ENCODE peak calls at places on chromosomes 16 and 17, in ten cellular contexts. X is pulmonary artery endothelial cell; V is BJ; E is stimulated activated CD4-positive, alpha-beta T cell treated with anti-CD3 and anti-CD28 coated beads, Interleukin-1b, Interleukin-23, amount 100 ng/mL, for 24 hours; A is COR-L47; F is activated CD4-positive, alpha-beta T cell treated with anti-CD3 and anti-CD28 coated beads, Interleukin-2, amount 50 U/mL, for 48 hours; G is cardiac fibroblast; D is effector memory CD4-positive, alpha-beta T cell; B is foreskin fibroblast; T is mucosa of gallbladder. M is an unnamed sample.

GRCh38 chr17:75065562-75066151 is 18.6 kb downstream of the KCTD2 start:
- DNase-seq in D (no peak), B (peak), V (no peak), E (no peak), T (no peak), F (peak), X (no peak), A (no peak), G (no peak), M (no peak)

GRCh38 chr16:3157229-3158013 is 22.6 kb downstream of the ZNF213 start:
- DNase-seq in B (peak), A (peak), T (peak), G (peak), F (peak), V (peak), X (peak), D (peak), E (no peak), M (peak)

GRCh38 chr17:49646391-49647255 is 31.3 kb downstream of the SPOP start:
- DNase-seq in G (peak), D (no peak), B (peak), V (peak), F (peak), A (no peak), T (no peak), X (no peak), E (peak), M (no peak)

GRCh38 chr17:3986270-3986938 is 22.2 kb upstream of the ATP2A3 start:
- DNase-seq in X (no peak), A (no peak), F (no peak), V (no peak), B (no peak), T (no peak), D (no peak), E (no peak), G (no peak), M (no peak)

GRCh38 chr16:72985148-72985882 is 62.6 kb downstream of the ZFHX3 start:
- DNase-seq in E (no peak), T (no peak), A (no peak), G (peak), B (peak), V (peak), D (no peak), F (no peak), X (no peak), M (no peak)

GRCh38 chr16:88367560-88367959 is 15.2 kb upstream of the ZNF469 start:
- DNase-seq in E (no peak), D (no peak), V (no peak), X (no peak), F (no peak), B (no peak), A (no peak), T (no peak), G (no peak), M (no peak)

GRCh38 chr17:80989586-80989913 is 2.1 kb upstream of the CHMP6 start:
- DNase-seq in X (no peak), A (no peak), T (no peak), G (no peak), D (no peak), V (no peak), E (no peak), B (no peak), F (no peak), M (no peak)

GRCh38 chr16:17302620-17303019 is 168.1 kb downstream of the XYLT1 start:
- DNase-seq in G (no peak), A (no peak), X (no peak), V (no peak), D (no peak), B (no peak), T (no peak), F (no peak), E (no peak), M (no peak)

GRCh38 chr17:78250891-78251772 is 19.7 kb downstream of the TMEM235 start:
- DNase-seq in E (peak), D (peak), B (peak), X (peak), V (peak), T (peak), G (peak), F (peak), A (peak), M (peak)

GRCh38 chr17:66805567-66805966 is 29.4 kb upstream of the CACNG5 start:
- DNase-seq in T (no peak), B (no peak), A (no peak), F (no peak), V (no peak), E (no peak), G (no peak), X (no peak), D (no peak), M (no peak)

GRCh38 chr16:70686376-70687171 is 721 bp upstream of the MTSS2 start:
- DNase-seq in G (no peak), B (peak), X (no peak), F (no peak), D (no peak), E (no peak), A (no peak), T (no peak), V (no peak), M (no peak)

GRCh38 chr17:42362245-42362961 is 25.8 kb downstream of the STAT3 start:
- DNase-seq in T (no peak), E (no peak), X (no peak), D (no peak), G (no peak), F (no peak), V (no peak), B (peak), A (no peak), M (peak)

GRCh38 chr16:11836653-11837244 is 14.6 kb downstream of the RSL1D1 start:
- DNase-seq in B (peak), D (no peak), E (no peak), V (peak), T (no peak), A (no peak), X (no peak), F (no peak), G (peak), M (no peak)

GRCh38 chr17:70905796-70906195 is 736.5 kb downstream of the KCNJ2 start:
- DNase-seq in G (peak), F (no peak), X (no peak), B (peak), A (no peak), E (no peak), T (peak), V (peak), D (no peak), M (no peak)

GRCh38 chr16:554640-555413 is 5.4 kb upstream of the PRR35 start:
- DNase-seq in A (no peak), F (no peak), X (no peak), G (peak), E (no peak), T (no peak), V (peak), D (no peak), B (peak), M (no peak)

GRCh38 chr17:82931696-82932060 is 91.9 kb upstream of the ZNF750 start:
- DNase-seq in X (no peak), B (peak), F (no peak), A (no peak), D (no peak), E (no peak), V (peak), G (peak), T (peak), M (no peak)

GRCh38 chr16:383326-384020 is 1.7 kb upstream of the PGAP6 start:
- DNase-seq in X (no peak), G (no peak), B (no peak), F (peak), A (no peak), E (no peak), D (peak), T (peak), V (no peak), M (no peak)

GRCh38 chr17:53722407-53722806 is 100.3 kb upstream of the KIF2B start:
- DNase-seq in F (no peak), E (no peak), D (no peak), X (no peak), V (peak), G (peak), A (no peak), T (no peak), B (peak), M (no peak)

GRCh38 chr17:79095345-79096055 is 20.9 kb downstream of the ENGASE start:
- DNase-seq in E (no peak), D (no peak), B (no peak), X (no peak), T (no peak), V (no peak), G (no peak), A (no peak), F (no peak), M (peak)

GRCh38 chr16:83113317-83113716 is 486.5 kb downstream of the CDH13 start:
- DNase-seq in D (no peak), X (no peak), E (no peak), G (peak), A (no peak), B (peak), V (no peak), T (peak), F (peak), M (no peak)

GRCh38 chr16:88118376-88118775 is 167.1 kb downstream of the BANP start:
- DNase-seq in X (no peak), G (no peak), F (no peak), D (no peak), B (no peak), A (no peak), T (no peak), V (no peak), E (no peak), M (no peak)

GRCh38 chr17:58193641-58194259 is 1.2 kb downstream of the EPX start:
- DNase-seq in F (no peak), V (no peak), B (no peak), A (no peak), T (no peak), X (no peak), D (no peak), G (no peak), E (no peak), M (no peak)

GRCh38 chr17:58238147-58238634 is at the start of gene LPO:
- DNase-seq in E (no peak), X (no peak), F (no peak), D (no peak), B (no peak), G (no peak), T (no peak), V (no peak), A (no peak), M (no peak)

GRCh38 chr17:422196-422930 is 69.8 kb upstream of the RPH3AL start:
- DNase-seq in X (no peak), T (no peak), D (no peak), E (no peak), G (no peak), F (no peak), A (no peak), V (no peak), B (no peak), M (no peak)

GRCh38 chr17:76166168-76166567 is 25.1 kb upstream of the FOXJ1 start:
- DNase-seq in G (peak), E (no peak), B (peak), A (no peak), D (no peak), V (no peak), T (no peak), F (peak), X (no peak), M (no peak)

GRCh38 chr17:51461578-51462004 is 201.2 kb downstream of the UTP18 start:
- DNase-seq in F (peak), T (peak), X (no peak), G (peak), B (peak), A (peak), E (peak), D (no peak), V (no peak), M (peak)

GRCh38 chr16:64092284-64092683 is 1029.6 kb downstream of the CDH11 start:
- DNase-seq in E (no peak), V (peak), G (peak), A (no peak), D (no peak), B (peak), F (no peak), T (no peak), X (no peak), M (no peak)

GRCh38 chr16:84718-85452 is 6.9 kb downstream of the MPG start:
- DNase-seq in G (peak), E (no peak), F (peak), D (no peak), A (peak), B (peak), X (peak), T (peak), V (peak), M (no peak)

GRCh38 chr16:56985288-56985961 is 3.9 kb upstream of the NLRC5 start:
- DNase-seq in T (peak), G (peak), D (no peak), B (peak), A (no peak), E (no peak), F (peak), V (peak), X (peak), M (no peak)